ENCODE peak calls at places on chromosomes 1 and 21, in six cellular contexts. One of them, this sample, is unnamed. For H3K9me3, the result is how much of the 10 kb centered on the place peaks cover.

GRCh38 chr1:235908742-235909520 is 42.2 kb upstream of the LYST start:
- DNase-seq in GM23248: peak
- DNase-seq in PC-3: peak
- DNase-seq in AG04450: peak
- DNase-seq in keratinocyte: peak
- DNase-seq in lung: peak
- DNase-seq in this sample: no peak

GRCh38 chr1:25565188-25565591 is 21.8 kb downstream of the LDLRAP1 start:
- DNase-seq in GM23248: no peak
- DNase-seq in keratinocyte: no peak
- DNase-seq in lung: no peak
- DNase-seq in PC-3: no peak
- DNase-seq in AG04450: no peak
- DNase-seq in this sample: no peak

GRCh38 chr21:45947296-45947695 is 34.3 kb upstream of the COL6A1 start:
- DNase-seq in keratinocyte: no peak
- DNase-seq in GM23248: no peak
- DNase-seq in PC-3: no peak
- DNase-seq in AG04450: no peak
- DNase-seq in lung: no peak
- DNase-seq in this sample: no peak

GRCh38 chr1:216500273-216500967 is 77.2 kb upstream of the USH2A start:
- DNase-seq in keratinocyte: no peak
- DNase-seq in GM23248: no peak
- DNase-seq in lung: no peak
- DNase-seq in AG04450: no peak
- DNase-seq in PC-3: no peak
- DNase-seq in this sample: no peak

GRCh38 chr1:216750031-216750627 is 26.9 kb upstream of the ESRRG start:
- DNase-seq in lung: no peak
- DNase-seq in AG04450: peak
- DNase-seq in PC-3: peak
- DNase-seq in GM23248: peak
- DNase-seq in keratinocyte: no peak
- DNase-seq in this sample: no peak

GRCh38 chr1:47637111-47637685 is 199.4 kb downstream of the FOXD2 start:
- DNase-seq in PC-3: no peak
- DNase-seq in lung: no peak
- DNase-seq in AG04450: no peak
- DNase-seq in keratinocyte: no peak
- DNase-seq in GM23248: peak
- DNase-seq in this sample: no peak

GRCh38 chr1:51957618-51958017 is 32.9 kb downstream of the RAB3B start:
- DNase-seq in AG04450: no peak
- DNase-seq in PC-3: no peak
- DNase-seq in lung: no peak
- DNase-seq in keratinocyte: no peak
- DNase-seq in GM23248: no peak
- DNase-seq in this sample: no peak

GRCh38 chr1:43143441-43143888 is 28.6 kb downstream of the EBNA1BP2 start:
- DNase-seq in PC-3: peak
- DNase-seq in lung: no peak
- DNase-seq in AG04450: no peak
- DNase-seq in keratinocyte: no peak
- DNase-seq in GM23248: peak
- DNase-seq in this sample: no peak

GRCh38 chr1:112524251-112524650 is 15.5 kb downstream of the WNT2B start:
- DNase-seq in keratinocyte: no peak
- DNase-seq in GM23248: peak
- DNase-seq in AG04450: no peak
- DNase-seq in lung: no peak
- DNase-seq in PC-3: no peak
- DNase-seq in this sample: no peak

GRCh38 chr1:21930629-21931170 is 6.4 kb downstream of the HSPG2 start:
- DNase-seq in PC-3: no peak
- DNase-seq in keratinocyte: no peak
- DNase-seq in AG04450: no peak
- DNase-seq in lung: no peak
- DNase-seq in GM23248: no peak
- DNase-seq in this sample: no peak

GRCh38 chr1:75470448-75470847 is 140.5 kb downstream of the SLC44A5 start:
- DNase-seq in lung: no peak
- DNase-seq in GM23248: no peak
- DNase-seq in AG04450: no peak
- DNase-seq in keratinocyte: no peak
- DNase-seq in PC-3: no peak
- DNase-seq in this sample: no peak

GRCh38 chr21:29449306-29449940 is 150.7 kb downstream of the BACH1 start:
- DNase-seq in PC-3: no peak
- DNase-seq in keratinocyte: no peak
- DNase-seq in AG04450: no peak
- DNase-seq in GM23248: no peak
- DNase-seq in lung: no peak
- DNase-seq in this sample: no peak

GRCh38 chr1:145997156-145998023 is 1.0 kb upstream of the TXNIP start:
- DNase-seq in keratinocyte: no peak
- DNase-seq in GM23248: no peak
- DNase-seq in AG04450: no peak
- DNase-seq in PC-3: no peak
- DNase-seq in lung: no peak
- DNase-seq in this sample: peak

GRCh38 chr1:169090900-169091311 is 15.6 kb upstream of the ATP1B1 start:
- DNase-seq in AG04450: no peak
- DNase-seq in lung: no peak
- DNase-seq in PC-3: no peak
- DNase-seq in GM23248: no peak
- DNase-seq in keratinocyte: no peak
- DNase-seq in this sample: no peak

GRCh38 chr1:41362357-41362721 is 1.1 kb downstream of the FOXO6 start:
- DNase-seq in AG04450: no peak
- DNase-seq in lung: no peak
- DNase-seq in PC-3: no peak
- DNase-seq in GM23248: no peak
- DNase-seq in keratinocyte: no peak
- DNase-seq in this sample: no peak

GRCh38 chr1:178267646-178268094 is 173.8 kb downstream of the RASAL2 start:
- DNase-seq in keratinocyte: no peak
- DNase-seq in PC-3: peak
- DNase-seq in lung: no peak
- DNase-seq in GM23248: peak
- DNase-seq in AG04450: no peak
- DNase-seq in this sample: no peak

GRCh38 chr1:65393345-65393744 is 27.1 kb upstream of the LEPR start:
- DNase-seq in GM23248: peak
- DNase-seq in PC-3: peak
- DNase-seq in keratinocyte: no peak
- DNase-seq in AG04450: no peak
- DNase-seq in lung: no peak
- DNase-seq in this sample: no peak

GRCh38 chr1:34131396-34132160 is 33.5 kb downstream of the CSMD2 start:
- DNase-seq in AG04450: no peak
- DNase-seq in keratinocyte: no peak
- DNase-seq in GM23248: peak
- DNase-seq in PC-3: no peak
- DNase-seq in lung: no peak
- DNase-seq in this sample: no peak

GRCh38 chr1:160865316-160865715 is 2.6 kb upstream of the CD244 start:
- DNase-seq in PC-3: no peak
- DNase-seq in AG04450: no peak
- DNase-seq in keratinocyte: no peak
- DNase-seq in GM23248: no peak
- DNase-seq in lung: no peak
- DNase-seq in this sample: no peak

GRCh38 chr1:64161347-64162080 is 41.9 kb upstream of the UBE2U start:
- DNase-seq in AG04450: no peak
- DNase-seq in PC-3: no peak
- DNase-seq in lung: no peak
- DNase-seq in GM23248: peak
- DNase-seq in keratinocyte: no peak
- DNase-seq in this sample: no peak

GRCh38 chr1:33357099-33357498 is 36.2 kb upstream of the A3GALT2 start:
- DNase-seq in lung: no peak
- DNase-seq in PC-3: no peak
- DNase-seq in AG04450: no peak
- DNase-seq in GM23248: no peak
- DNase-seq in keratinocyte: no peak
- DNase-seq in this sample: no peak

GRCh38 chr1:215146252-215146975 is 63.9 kb downstream of the KCNK2 start:
- DNase-seq in GM23248: peak
- DNase-seq in keratinocyte: no peak
- DNase-seq in PC-3: peak
- DNase-seq in lung: no peak
- DNase-seq in AG04450: no peak
- DNase-seq in this sample: no peak

GRCh38 chr1:3562712-3563111 is 48.6 kb downstream of the MEGF6 start:
- DNase-seq in AG04450: no peak
- DNase-seq in PC-3: no peak
- DNase-seq in GM23248: no peak
- DNase-seq in lung: no peak
- DNase-seq in keratinocyte: no peak
- DNase-seq in this sample: no peak

GRCh38 chr1:3560199-3560955 is 50.9 kb downstream of the MEGF6 start:
- DNase-seq in GM23248: no peak
- DNase-seq in lung: no peak
- DNase-seq in keratinocyte: no peak
- DNase-seq in AG04450: no peak
- DNase-seq in PC-3: no peak
- DNase-seq in this sample: no peak

GRCh38 chr1:3563125-3563524 is 48.2 kb downstream of the MEGF6 start:
- DNase-seq in GM23248: no peak
- DNase-seq in PC-3: no peak
- DNase-seq in AG04450: no peak
- DNase-seq in lung: no peak
- DNase-seq in keratinocyte: no peak
- DNase-seq in this sample: no peak

GRCh38 chr1:3561801-3562200 is 49.5 kb downstream of the MEGF6 start:
- DNase-seq in GM23248: no peak
- DNase-seq in lung: no peak
- DNase-seq in PC-3: no peak
- DNase-seq in AG04450: no peak
- DNase-seq in keratinocyte: no peak
- DNase-seq in this sample: no peak

GRCh38 chr1:3560981-3561380 is 50.3 kb downstream of the MEGF6 start:
- DNase-seq in keratinocyte: no peak
- DNase-seq in PC-3: no peak
- DNase-seq in GM23248: no peak
- DNase-seq in lung: no peak
- DNase-seq in AG04450: no peak
- DNase-seq in this sample: no peak
- H3K9me3 ChIP-seq in keratinocyte: under half
- H3K9me3 ChIP-seq in PC-3: under half
- H3K9me3 ChIP-seq in GM23248: under half
- H3K9me3 ChIP-seq in lung: under half
- H3K9me3 ChIP-seq in AG04450: under half
- H3K9me3 ChIP-seq in this sample: under half

DNA sequence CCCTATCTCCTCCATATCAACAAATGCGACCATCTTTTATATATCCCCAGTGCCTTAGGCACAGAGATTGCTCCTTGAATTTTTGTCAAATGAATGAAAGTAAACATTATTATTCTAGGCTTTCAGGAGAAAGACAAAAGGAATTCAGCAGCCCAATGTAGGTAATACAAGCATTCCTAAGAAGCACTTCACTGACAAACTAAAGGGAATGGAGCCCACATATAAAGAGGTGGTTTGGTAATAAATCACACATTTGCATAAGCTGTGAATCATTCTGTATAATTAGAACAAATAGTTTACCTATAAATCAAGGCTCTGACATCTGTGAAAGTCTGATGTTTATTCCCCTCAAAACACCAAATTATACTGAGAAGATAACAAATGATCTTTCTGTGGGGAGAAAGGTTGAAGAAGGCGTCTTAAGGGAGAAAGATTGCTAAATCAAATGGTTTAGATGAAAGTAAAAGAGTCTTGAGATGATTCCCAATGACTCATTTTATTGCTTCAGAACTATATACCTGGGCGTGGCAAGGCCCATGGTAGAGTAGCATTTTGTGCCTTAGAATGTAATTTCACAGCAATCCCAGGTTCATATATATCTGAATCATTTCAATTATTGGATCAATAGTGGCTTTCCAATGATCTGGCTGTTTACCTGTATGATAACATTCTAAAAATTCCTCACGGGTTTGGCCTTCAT is 558.1 kb downstream of the AGBL4 start:
- DNase-seq in PC-3: peak
- DNase-seq in AG04450: no peak
- DNase-seq in GM23248: no peak
- DNase-seq in lung: no peak
- DNase-seq in keratinocyte: no peak
- DNase-seq in this sample: no peak
- H3K9me3 ChIP-seq in PC-3: under half
- H3K9me3 ChIP-seq in AG04450: under half
- H3K9me3 ChIP-seq in GM23248: under half
- H3K9me3 ChIP-seq in lung: under half
- H3K9me3 ChIP-seq in keratinocyte: under half
- H3K9me3 ChIP-seq in this sample: under half

GRCh38 chr1:206108635-206109034 is 8.6 kb downstream of the AVPR1B start:
- DNase-seq in keratinocyte: no peak
- DNase-seq in GM23248: peak
- DNase-seq in PC-3: no peak
- DNase-seq in AG04450: no peak
- DNase-seq in lung: no peak
- DNase-seq in this sample: no peak
- H3K9me3 ChIP-seq in keratinocyte: under half
- H3K9me3 ChIP-seq in GM23248: under half
- H3K9me3 ChIP-seq in PC-3: under half
- H3K9me3 ChIP-seq in AG04450: under half
- H3K9me3 ChIP-seq in lung: under half
- H3K9me3 ChIP-seq in this sample: under half

GRCh38 chr1:227654431-227654830 is 80.7 kb downstream of the JMJD4 start:
- DNase-seq in PC-3: peak
- DNase-seq in AG04450: no peak
- DNase-seq in lung: no peak
- DNase-seq in GM23248: no peak
- DNase-seq in keratinocyte: no peak
- DNase-seq in this sample: no peak
- H3K9me3 ChIP-seq in PC-3: half or more
- H3K9me3 ChIP-seq in AG04450: under half
- H3K9me3 ChIP-seq in lung: half or more
- H3K9me3 ChIP-seq in GM23248: under half
- H3K9me3 ChIP-seq in keratinocyte: under half
- H3K9me3 ChIP-seq in this sample: half or more

GRCh38 chr21:26920055-26920454 is 46.8 kb downstream of the ADAMTS5 start:
- DNase-seq in GM23248: peak
- DNase-seq in lung: no peak
- DNase-seq in AG04450: no peak
- DNase-seq in PC-3: no peak
- DNase-seq in keratinocyte: no peak
- DNase-seq in this sample: no peak
- H3K9me3 ChIP-seq in GM23248: under half
- H3K9me3 ChIP-seq in lung: under half
- H3K9me3 ChIP-seq in AG04450: under half
- H3K9me3 ChIP-seq in PC-3: under half
- H3K9me3 ChIP-seq in keratinocyte: under half
- H3K9me3 ChIP-seq in this sample: under half

GRCh38 chr1:237910834-237911233 is 20.1 kb upstream of the ZP4 start:
- DNase-seq in GM23248: no peak
- DNase-seq in AG04450: no peak
- DNase-seq in keratinocyte: peak
- DNase-seq in lung: no peak
- DNase-seq in PC-3: no peak
- DNase-seq in this sample: no peak
- H3K9me3 ChIP-seq in GM23248: under half
- H3K9me3 ChIP-seq in AG04450: under half
- H3K9me3 ChIP-seq in keratinocyte: under half
- H3K9me3 ChIP-seq in lung: under half
- H3K9me3 ChIP-seq in PC-3: under half
- H3K9me3 ChIP-seq in this sample: under half

This sample was measured in T-helper 17 cell.